ENCODE peak calls at places on chromosomes 4 and X, in eight cellular contexts. J, I, U, W, D, O, H and F are unnamed samples.

GRCh38 chr4:156347412-156348075 is 393.9 kb upstream of the CTSO start:
- DNase-seq in W (no peak), O (no peak), D (no peak), U (no peak), J (no peak), I (no peak), H (no peak), F (no peak)

GRCh38 chr4:18568600-18568999 is 547.0 kb upstream of the LCORL start:
- DNase-seq in W (no peak), H (no peak), O (no peak), J (no peak), D (no peak), U (no peak), I (no peak), F (no peak)

GRCh38 chr4:71004281-71004851 is 10.9 kb downstream of the DCK start:
- DNase-seq in D (no peak), U (no peak), I (peak), O (no peak), J (peak), W (peak), H (peak), F (peak)

GRCh38 chr4:169208516-169208915 is 62.2 kb downstream of the SH3RF1 start:
- DNase-seq in U (no peak), D (no peak), H (no peak), O (no peak), W (no peak), I (no peak), J (no peak), F (no peak)

GRCh38 chr4:15158410-15159091 is 156.3 kb downstream of the CPEB2 start:
- DNase-seq in O (no peak), I (no peak), W (no peak), D (no peak), U (no peak), J (no peak), H (no peak), F (no peak)

GRCh38 chr4:168607215-168607614 is 110.4 kb downstream of the PALLD start:
- DNase-seq in D (no peak), O (no peak), W (no peak), H (no peak), J (no peak), U (no peak), I (no peak), F (no peak)

GRCh38 chr4:140109626-140110213 is 44.3 kb downstream of the MAML3 start:
- DNase-seq in J (no peak), D (no peak), I (no peak), O (no peak), W (no peak), U (no peak), H (no peak), F (no peak)

GRCh38 chr4:101205878-101206277 is 141.4 kb downstream of the PPP3CA start:
- DNase-seq in W (peak), U (no peak), D (peak), I (peak), H (peak), J (peak), O (peak), F (peak)

GRCh38 chr4:183182873-183183725 is 84.0 kb downstream of the WWC2 start:
- DNase-seq in J (peak), D (peak), W (peak), O (no peak), H (no peak), I (peak), U (no peak), F (no peak)

GRCh38 chr4:19486400-19486799 is 765.3 kb upstream of the SLIT2 start:
- DNase-seq in I (no peak), U (no peak), J (no peak), D (peak), W (no peak), O (no peak), H (no peak), F (no peak)

GRCh38 chr4:123580981-123581664 is 184.5 kb downstream of the SPRY1 start:
- DNase-seq in J (no peak), I (no peak), U (no peak), H (no peak), O (no peak), W (no peak), D (no peak), F (no peak)

GRCh38 chrX:130245441-130245840 is 23.3 kb downstream of the ZNF280C start:
- DNase-seq in I (no peak), D (no peak), W (no peak), J (no peak), O (no peak), H (no peak), U (no peak), F (no peak)

GRCh38 chr4:174435981-174436776 is 86.1 kb downstream of the HPGD start:
- DNase-seq in H (no peak), I (no peak), D (no peak), J (no peak), U (no peak), W (no peak), O (no peak), F (no peak)

GRCh38 chrX:3548743-3549441 is 164.6 kb downstream of the PRKX start:
- DNase-seq in D (peak), O (no peak), U (no peak), J (no peak), W (no peak), I (no peak), H (no peak), F (no peak)